ENCODE peak calls at places on chromosomes 4 and X, in five cellular contexts. One of them, this sample, is unnamed. For H3K9me3, the result is how much of the 10 kb centered on the place peaks cover.

GRCh38 chr4:22778547-22779163 is 85.9 kb downstream of the GBA3 start:
- DNase-seq in breast epithelium: no peak
- DNase-seq in psoas muscle: no peak
- DNase-seq in tibial nerve: no peak
- DNase-seq in adrenal gland: no peak
- DNase-seq in this sample: no peak

GRCh38 chrX:9586992-9587392 is 122.1 kb downstream of the TBL1X start:
- DNase-seq in psoas muscle: no peak
- DNase-seq in tibial nerve: no peak
- DNase-seq in breast epithelium: no peak
- DNase-seq in adrenal gland: no peak
- DNase-seq in this sample: no peak

GRCh38 chr4:53545942-53546581 is 45.2 kb downstream of the LNX1 start:
- DNase-seq in adrenal gland: no peak
- DNase-seq in breast epithelium: no peak
- DNase-seq in tibial nerve: no peak
- DNase-seq in psoas muscle: no peak
- DNase-seq in this sample: no peak

GRCh38 chrX:20513185-20513584 is 246.5 kb upstream of the RPS6KA3 start:
- DNase-seq in psoas muscle: no peak
- DNase-seq in adrenal gland: no peak
- DNase-seq in breast epithelium: no peak
- DNase-seq in tibial nerve: no peak
- DNase-seq in this sample: no peak

GRCh38 chr4:1621996-1622637 is 62.0 kb downstream of the FAM53A start:
- DNase-seq in tibial nerve: no peak
- DNase-seq in adrenal gland: no peak
- DNase-seq in breast epithelium: no peak
- DNase-seq in psoas muscle: no peak
- DNase-seq in this sample: no peak

GRCh38 chr4:68271851-68272756 is 26.6 kb upstream of the TMPRSS11B start:
- DNase-seq in breast epithelium: no peak
- DNase-seq in psoas muscle: no peak
- DNase-seq in tibial nerve: no peak
- DNase-seq in adrenal gland: no peak
- DNase-seq in this sample: no peak

GRCh38 chrX:107167163-107167921 is 38.9 kb downstream of the NUP62CL start:
- DNase-seq in psoas muscle: no peak
- DNase-seq in tibial nerve: no peak
- DNase-seq in breast epithelium: no peak
- DNase-seq in adrenal gland: no peak
- DNase-seq in this sample: no peak

GRCh38 chrX:39262641-39263040 is 461.4 kb downstream of the MID1IP1 start:
- DNase-seq in breast epithelium: no peak
- DNase-seq in adrenal gland: no peak
- DNase-seq in psoas muscle: no peak
- DNase-seq in tibial nerve: no peak
- DNase-seq in this sample: no peak

GRCh38 chrX:72247206-72247944 is 8.5 kb upstream of the ERCC6L start:
- DNase-seq in tibial nerve: no peak
- DNase-seq in psoas muscle: no peak
- DNase-seq in adrenal gland: no peak
- DNase-seq in breast epithelium: no peak
- DNase-seq in this sample: no peak

GRCh38 chr4:69881173-69881773 is 21.3 kb upstream of the SULT1E1 start:
- DNase-seq in psoas muscle: no peak
- DNase-seq in breast epithelium: no peak
- DNase-seq in adrenal gland: peak
- DNase-seq in tibial nerve: no peak
- DNase-seq in this sample: no peak

GRCh38 chr4:186067757-186068385 is 1.1 kb upstream of the TLR3 start:
- DNase-seq in breast epithelium: no peak
- DNase-seq in psoas muscle: no peak
- DNase-seq in adrenal gland: peak
- DNase-seq in tibial nerve: peak
- DNase-seq in this sample: no peak

GRCh38 chrX:123581586-123581985 is 151.3 kb downstream of the THOC2 start:
- DNase-seq in psoas muscle: no peak
- DNase-seq in tibial nerve: no peak
- DNase-seq in adrenal gland: no peak
- DNase-seq in breast epithelium: no peak
- DNase-seq in this sample: no peak

GRCh38 chr4:7513731-7514130 is 79.0 kb upstream of the PSAPL1 start:
- DNase-seq in tibial nerve: no peak
- DNase-seq in adrenal gland: no peak
- DNase-seq in breast epithelium: no peak
- DNase-seq in psoas muscle: no peak
- DNase-seq in this sample: no peak

GRCh38 chr4:122606364-122607043 is 14.4 kb downstream of the IL21 start:
- DNase-seq in breast epithelium: no peak
- DNase-seq in adrenal gland: no peak
- DNase-seq in psoas muscle: no peak
- DNase-seq in tibial nerve: no peak
- DNase-seq in this sample: no peak

GRCh38 chr4:24686866-24687672 is 102.7 kb upstream of the DHX15 start:
- DNase-seq in breast epithelium: no peak
- DNase-seq in tibial nerve: peak
- DNase-seq in psoas muscle: no peak
- DNase-seq in adrenal gland: no peak
- DNase-seq in this sample: no peak

GRCh38 chr4:183297675-183298074 is 22.4 kb downstream of the CLDN22 start:
- DNase-seq in adrenal gland: no peak
- DNase-seq in breast epithelium: no peak
- DNase-seq in tibial nerve: no peak
- DNase-seq in psoas muscle: no peak
- DNase-seq in this sample: no peak

GRCh38 chrX:84248226-84248625 is 60.2 kb upstream of the RPS6KA6 start:
- DNase-seq in tibial nerve: no peak
- DNase-seq in psoas muscle: no peak
- DNase-seq in breast epithelium: no peak
- DNase-seq in adrenal gland: no peak
- DNase-seq in this sample: no peak

GRCh38 chrX:122219226-122219625 is 964.9 kb upstream of the GRIA3 start:
- DNase-seq in psoas muscle: no peak
- DNase-seq in tibial nerve: no peak
- DNase-seq in breast epithelium: no peak
- DNase-seq in adrenal gland: no peak
- DNase-seq in this sample: no peak

GRCh38 chr4:85798011-85798770 is 323.2 kb downstream of the ARHGAP24 start:
- DNase-seq in tibial nerve: no peak
- DNase-seq in psoas muscle: no peak
- DNase-seq in adrenal gland: no peak
- DNase-seq in breast epithelium: no peak
- DNase-seq in this sample: no peak

GRCh38 chr4:118783887-118784286 is 52.0 kb downstream of the SEC24D start:
- DNase-seq in adrenal gland: peak
- DNase-seq in psoas muscle: peak
- DNase-seq in breast epithelium: no peak
- DNase-seq in tibial nerve: no peak
- DNase-seq in this sample: no peak

GRCh38 chr4:80362578-80363181 is 27.1 kb downstream of the CFAP299 start:
- DNase-seq in breast epithelium: no peak
- DNase-seq in tibial nerve: no peak
- DNase-seq in adrenal gland: no peak
- DNase-seq in psoas muscle: no peak
- DNase-seq in this sample: no peak

GRCh38 chr4:4603592-4603991 is 61.7 kb upstream of the STX18 start:
- DNase-seq in adrenal gland: no peak
- DNase-seq in tibial nerve: no peak
- DNase-seq in breast epithelium: no peak
- DNase-seq in psoas muscle: no peak
- DNase-seq in this sample: no peak

GRCh38 chrX:107684956-107685385 is 56.7 kb downstream of the PRPS1 start:
- DNase-seq in tibial nerve: peak
- DNase-seq in breast epithelium: peak
- DNase-seq in adrenal gland: peak
- DNase-seq in psoas muscle: peak
- DNase-seq in this sample: peak

DNA sequence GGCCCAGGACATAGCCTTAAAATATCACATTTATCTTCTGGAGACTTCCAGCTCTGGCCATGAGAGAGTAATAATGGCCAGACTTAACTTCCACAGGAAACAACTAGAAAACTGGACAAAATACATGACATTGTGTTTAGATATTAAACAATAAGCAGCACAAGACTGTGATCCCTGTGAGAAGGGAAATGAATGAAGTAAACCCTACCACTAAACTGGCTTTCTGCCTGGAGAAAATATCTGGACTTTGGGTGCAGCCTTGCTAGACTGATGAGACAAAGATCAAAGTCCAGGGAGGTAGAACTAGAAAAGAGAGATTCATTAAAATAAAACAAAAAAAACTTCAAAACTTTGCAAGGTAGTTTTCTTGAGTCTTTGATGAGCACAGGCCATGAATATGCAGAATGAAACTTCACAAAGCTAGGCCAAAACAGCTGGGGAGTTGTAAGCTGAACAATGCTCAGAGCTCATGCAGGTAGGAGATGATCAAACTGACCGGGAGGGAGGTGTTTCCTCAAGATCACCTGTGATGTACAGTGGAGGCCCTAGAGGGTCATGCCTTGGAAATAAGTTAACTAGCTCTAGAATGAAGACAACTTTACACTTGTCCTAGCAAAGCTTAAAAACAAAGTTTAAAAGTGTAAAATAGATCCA is 147.0 kb upstream of the SH3RF1 start:
- DNase-seq in tibial nerve: no peak
- DNase-seq in psoas muscle: no peak
- DNase-seq in breast epithelium: no peak
- DNase-seq in adrenal gland: no peak
- DNase-seq in this sample: no peak
- H3K9me3 ChIP-seq in tibial nerve: under half
- H3K9me3 ChIP-seq in psoas muscle: under half
- H3K9me3 ChIP-seq in breast epithelium: under half
- H3K9me3 ChIP-seq in adrenal gland: under half
- H3K9me3 ChIP-seq in this sample: under half

GRCh38 chrX:149903889-149904748 is 23.1 kb downstream of the MAGEA8 start:
- DNase-seq in adrenal gland: no peak
- DNase-seq in tibial nerve: no peak
- DNase-seq in breast epithelium: no peak
- DNase-seq in psoas muscle: no peak
- DNase-seq in this sample: no peak
- H3K4me3 ChIP-seq in adrenal gland: no peak
- H3K4me3 ChIP-seq in tibial nerve: no peak
- H3K4me3 ChIP-seq in breast epithelium: no peak
- H3K4me3 ChIP-seq in psoas muscle: no peak
- H3K4me3 ChIP-seq in this sample: no peak

GRCh38 chrX:43718956-43719355 is 62.9 kb downstream of the MAOA start:
- DNase-seq in psoas muscle: no peak
- DNase-seq in breast epithelium: no peak
- DNase-seq in adrenal gland: no peak
- DNase-seq in tibial nerve: no peak
- DNase-seq in this sample: no peak
- H3K9me3 ChIP-seq in psoas muscle: under half
- H3K9me3 ChIP-seq in breast epithelium: under half
- H3K9me3 ChIP-seq in adrenal gland: under half
- H3K9me3 ChIP-seq in tibial nerve: under half
- H3K9me3 ChIP-seq in this sample: under half

GRCh38 chr4:10114607-10115006 is 2.0 kb downstream of the WDR1 start:
- DNase-seq in breast epithelium: no peak
- DNase-seq in tibial nerve: no peak
- DNase-seq in adrenal gland: no peak
- DNase-seq in psoas muscle: no peak
- DNase-seq in this sample: no peak
- H3K4me3 ChIP-seq in breast epithelium: peak
- H3K4me3 ChIP-seq in tibial nerve: no peak
- H3K4me3 ChIP-seq in adrenal gland: no peak
- H3K4me3 ChIP-seq in psoas muscle: peak
- H3K4me3 ChIP-seq in this sample: no peak

GRCh38 chrX:48719958-48720357 is 23.4 kb downstream of the SUV39H1 start:
- DNase-seq in breast epithelium: no peak
- DNase-seq in tibial nerve: no peak
- DNase-seq in psoas muscle: no peak
- DNase-seq in adrenal gland: no peak
- DNase-seq in this sample: no peak
- H3K9me3 ChIP-seq in breast epithelium: under half
- H3K9me3 ChIP-seq in tibial nerve: under half
- H3K9me3 ChIP-seq in psoas muscle: under half
- H3K9me3 ChIP-seq in adrenal gland: under half
- H3K9me3 ChIP-seq in this sample: under half

DNA sequence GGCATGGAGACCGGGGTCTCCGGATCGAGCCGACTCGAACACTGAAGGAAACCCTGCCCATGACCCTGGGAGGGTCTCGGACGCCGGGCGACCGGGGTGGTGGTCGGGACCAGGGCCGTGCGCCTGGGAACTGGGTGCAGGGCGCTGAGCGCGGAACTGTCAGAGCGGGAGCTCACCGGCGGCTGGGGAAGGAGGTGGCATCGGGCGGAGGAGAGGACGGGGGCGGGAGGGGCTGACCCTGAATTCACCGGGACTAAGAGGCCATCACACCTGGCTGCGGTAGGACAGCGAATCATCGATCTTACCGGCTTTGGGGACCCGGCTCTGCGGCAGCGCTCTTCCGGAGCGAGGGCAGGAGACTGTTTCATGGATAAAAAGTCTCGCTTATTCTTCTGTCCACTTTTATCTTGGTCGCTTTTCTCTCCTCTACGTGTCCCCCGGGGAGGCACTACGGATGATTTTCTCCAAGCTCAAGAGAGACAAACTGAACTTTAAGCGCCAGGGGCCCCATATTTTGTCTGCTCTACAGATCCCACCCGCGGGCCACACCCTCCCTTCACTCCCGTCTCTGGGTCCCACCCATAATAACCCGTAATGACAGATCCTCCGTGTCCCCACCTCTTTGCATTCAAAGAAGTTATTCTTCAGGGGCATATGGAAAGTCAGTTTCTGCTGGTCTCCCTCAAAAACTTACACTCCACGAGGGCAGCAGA is at the start of gene CORIN:
- DNase-seq in adrenal gland: no peak
- DNase-seq in tibial nerve: no peak
- DNase-seq in breast epithelium: no peak
- DNase-seq in psoas muscle: no peak
- DNase-seq in this sample: no peak
- H3K4me3 ChIP-seq in adrenal gland: no peak
- H3K4me3 ChIP-seq in tibial nerve: peak
- H3K4me3 ChIP-seq in breast epithelium: peak
- H3K4me3 ChIP-seq in psoas muscle: peak
- H3K4me3 ChIP-seq in this sample: peak

This sample was measured in RWPE2.